ENCODE peak calls at places on chromosomes 12 and 14, in four cellular contexts. R is GM12878, Y is HepG2, Q is H1. C is an unnamed sample.

GRCh38 chr14:101563654-101564443 is 2.6 kb downstream of the DIO3 start:
- DNase-seq in R (no peak), Y (no peak), Q (no peak), C (no peak)

GRCh38 chr12:2451025-2451424 is 343.7 kb upstream of the FKBP4 start:
- DNase-seq in R (no peak), Y (no peak), Q (no peak), C (no peak)

GRCh38 chr14:23296012-23296777 is 6.5 kb downstream of the PPP1R3E start:
- DNase-seq in R (no peak), Y (no peak), Q (no peak), C (no peak)

GRCh38 chr12:7439579-7440505 is 4.1 kb downstream of the CD163L1 start:
- DNase-seq in R (no peak), Y (no peak), Q (peak; percentile 31), C (no peak)

GRCh38 chr14:42047421-42048045 is 440.9 kb downstream of the LRFN5 start:
- DNase-seq in R (no peak), Y (no peak), Q (no peak), C (no peak)

GRCh38 chr14:70808402-70809237 is 693 bp downstream of the MAP3K9 start:
- DNase-seq in R (no peak), Y (no peak), Q (no peak), C (no peak)

GRCh38 chr12:79674629-79675028 is 16.1 kb downstream of the PAWR start:
- DNase-seq in R (no peak), Y (no peak), Q (no peak), C (no peak)

GRCh38 chr12:52151859-52152783 is 39.7 kb downstream of the KRT80 start:
- DNase-seq in R (no peak), Y (no peak), Q (no peak), C (no peak)

GRCh38 chr12:124994435-124994975 is 1.1 kb downstream of the BRI3BP start:
- DNase-seq in R (no peak), Y (no peak), Q (no peak), C (no peak)

GRCh38 chr12:92519284-92519683 is 183.5 kb upstream of the PLEKHG7 start:
- DNase-seq in R (no peak), Y (no peak), Q (no peak), C (no peak)

GRCh38 chr12:43501705-43502104 is 50.3 kb downstream of the ADAMTS20 start:
- DNase-seq in R (no peak), Y (peak; percentile 3), Q (no peak), C (peak; percentile 2)

GRCh38 chr12:14612250-14612649 is 44.6 kb upstream of the PLBD1 start:
- DNase-seq in R (no peak), Y (no peak), Q (no peak), C (no peak)

GRCh38 chr12:26846419-26846818 is 13.4 kb upstream of the ITPR2 start:
- DNase-seq in R (no peak), Y (no peak), Q (no peak), C (no peak)

GRCh38 chr12:67714648-67715047 is 66.1 kb downstream of the DYRK2 start:
- DNase-seq in R (no peak), Y (no peak), Q (no peak), C (no peak)

GRCh38 chr12:4050340-4050739 is 177.1 kb upstream of the PARP11 start:
- DNase-seq in R (no peak), Y (no peak), Q (no peak), C (no peak)

GRCh38 chr14:99586054-99586760 is 17.8 kb downstream of the CCDC85C start:
- DNase-seq in R (no peak), Y (no peak), Q (no peak), C (no peak)

GRCh38 chr12:2011641-2012607 is 7.7 kb upstream of the DCP1B start:
- DNase-seq in R (no peak), Y (peak; percentile 73), Q (no peak), C (no peak)

GRCh38 chr12:27619308-27619707 is 76.9 kb upstream of the REP15 start:
- DNase-seq in R (no peak), Y (peak; percentile 11), Q (no peak), C (no peak)

GRCh38 chr14:32635103-32635719 is 303.5 kb upstream of the NPAS3 start:
- DNase-seq in R (no peak), Y (no peak), Q (no peak), C (no peak)

GRCh38 chr14:33287204-33287603 is 348.5 kb downstream of the NPAS3 start:
- DNase-seq in R (no peak), Y (no peak), Q (no peak), C (no peak)

GRCh38 chr12:46774011-46774633 is 51.7 kb downstream of the SLC38A4 start:
- DNase-seq in R (no peak), Y (no peak), Q (no peak), C (no peak)

GRCh38 chr14:33402604-33403003 is 463.9 kb downstream of the NPAS3 start:
- DNase-seq in R (no peak), Y (no peak), Q (no peak), C (no peak)

GRCh38 chr14:77302926-77303325 is 17.8 kb downstream of the POMT2 start:
- DNase-seq in R (no peak), Y (peak; percentile 90), Q (no peak), C (no peak)
- TF ChIP-seq YY1 in R (no peak), Y (no peak), Q (no peak), C (no peak)

GRCh38 chr14:76759589-76759988 is 1.7 kb upstream of the VASH1 start:
- DNase-seq in R (no peak), Y (no peak), Q (no peak), C (no peak)

GRCh38 chr14:76760331-76761197 is 704 bp upstream of the VASH1 start:
- DNase-seq in R (no peak), Y (no peak), Q (no peak), C (no peak)

GRCh38 chr14:76761849-76762616 is 765 bp downstream of the VASH1 start:
- DNase-seq in R (no peak), Y (no peak), Q (no peak), C (no peak)

GRCh38 chr14:76762617-76763361 is 1.5 kb downstream of the VASH1 start:
- DNase-seq in R (no peak), Y (no peak), Q (no peak), C (no peak)

GRCh38 chr14:76761198-76761848 is at the start of gene VASH1:
- DNase-seq in R (no peak), Y (no peak), Q (no peak), C (no peak)
- TF ChIP-seq SUZ12 in R (no peak), Y (no peak), Q (peak; percentile 48), C (no peak)

GRCh38 chr12:57236925-57237652 is 7.6 kb downstream of the SHMT2 start:
- DNase-seq in R (no peak), Y (no peak), Q (no peak), C (no peak)
- H3K27me3 ChIP-seq in R (peaks cover 6% of the 10 kb centered on the region), Y (peaks cover 30% of the 10 kb centered on the region), Q (peaks cover 55% of the 10 kb centered on the region), C (peaks cover 51% of the 10 kb centered on the region)

GRCh38 chr12:25557830-25558436 is 4.8 kb upstream of the LMNTD1 start:
- DNase-seq in R (no peak), Y (peak; percentile 11), Q (no peak), C (peak; percentile 69)
- TF ChIP-seq YY1 in R (no peak), Y (no peak), Q (no peak), C (no peak)

DNA sequence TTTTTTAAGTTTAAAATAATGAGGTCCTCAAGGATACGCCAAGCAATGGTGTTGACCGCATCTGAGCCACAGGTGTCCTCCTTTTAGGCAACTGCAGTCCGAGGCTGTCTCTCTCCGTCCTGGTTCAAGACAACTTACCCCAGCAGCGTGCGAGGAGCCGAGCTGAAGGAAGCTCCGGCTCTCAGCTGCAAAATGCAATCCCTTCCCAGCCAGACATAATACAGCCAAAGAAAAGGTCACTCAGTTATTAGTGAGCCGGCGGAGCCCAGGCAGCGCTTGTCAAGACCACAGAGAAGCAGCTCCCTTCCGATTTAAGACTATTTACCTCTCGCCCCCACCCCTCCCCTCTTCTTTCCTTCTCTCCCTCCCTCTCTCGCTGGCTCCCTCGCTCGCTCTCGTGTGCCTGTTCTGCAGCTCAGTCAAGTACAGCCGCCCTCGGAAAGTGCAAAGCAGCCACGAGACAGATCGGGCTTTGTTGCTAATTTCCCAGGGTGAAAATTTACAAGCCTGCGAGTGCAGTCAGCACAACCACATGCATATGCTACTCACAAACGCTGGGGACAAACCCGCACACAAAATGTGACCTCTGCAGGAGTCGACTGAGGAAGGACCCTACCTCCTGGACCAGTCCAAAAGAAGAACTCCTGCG is 363 bp upstream of the LMO3 start:
- DNase-seq in R (no peak), Y (no peak), Q (no peak), C (peak; percentile 84)
- TF ChIP-seq SUZ12 in R (no peak), Y (no peak), Q (peak; percentile 28), C (no peak)

GRCh38 chr12:12265035-12265434 is 1.8 kb downstream of the LRP6 start:
- DNase-seq in R (no peak), Y (no peak), Q (no peak), C (no peak)

GRCh38 chr12:12267801-12268200 is 957 bp upstream of the LRP6 start:
- DNase-seq in R (no peak), Y (no peak), Q (no peak), C (peak; percentile 49)

GRCh38 chr12:12266389-12266872 is 413 bp downstream of the LRP6 start:
- DNase-seq in R (no peak), Y (no peak), Q (no peak), C (peak; percentile 74)

GRCh38 chr12:12265571-12266388 is 1.1 kb downstream of the LRP6 start:
- DNase-seq in R (no peak), Y (no peak), Q (no peak), C (peak; percentile 44)

GRCh38 chr12:12266873-12267634 is at the start of gene LRP6:
- DNase-seq in R (peak; percentile 40), Y (peak; percentile 80), Q (peak; percentile 65), C (peak; percentile 99)
- H3K27me3 ChIP-seq in R (no peaks in the 10 kb centered on the region), Y (no peaks in the 10 kb centered on the region), Q (no peaks in the 10 kb centered on the region), C (no peaks in the 10 kb centered on the region)

GRCh38 chr12:20701106-20701505 is 6.0 kb downstream of the SLCO1C1 start:
- DNase-seq in R (no peak), Y (no peak), Q (no peak), C (no peak)

GRCh38 chr12:20704860-20705259 is 9.7 kb downstream of the SLCO1C1 start:
- DNase-seq in R (no peak), Y (no peak), Q (no peak), C (no peak)
- TF ChIP-seq YY1 in R (no peak), Y (no peak), Q (no peak), C (no peak)

DNA sequence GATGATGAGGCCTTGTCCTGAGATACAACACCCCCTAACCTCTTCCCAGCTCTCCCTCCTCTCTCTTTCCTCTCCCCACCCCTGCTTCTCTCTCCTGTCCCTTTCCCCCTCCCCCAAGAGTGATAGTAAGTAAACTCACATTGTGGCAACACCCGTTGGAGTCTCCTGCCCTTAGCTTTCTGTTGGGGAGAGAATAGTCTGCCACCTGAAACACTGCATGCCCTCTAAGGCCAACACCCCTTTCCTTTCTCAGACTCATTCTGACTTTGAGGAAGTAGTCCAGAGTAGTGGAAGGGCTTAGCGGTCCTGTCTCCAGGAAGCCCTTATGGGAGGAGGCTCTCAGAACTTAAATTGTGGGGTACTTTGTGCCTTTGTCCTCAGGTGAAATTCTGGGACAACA is 95.2 kb downstream of the PRKCH start:
- DNase-seq in R (no peak), Y (no peak), Q (no peak), C (no peak)
- TF ChIP-seq SUZ12 in R (no peak), Y (no peak), Q (no peak), C (no peak)

DNA sequence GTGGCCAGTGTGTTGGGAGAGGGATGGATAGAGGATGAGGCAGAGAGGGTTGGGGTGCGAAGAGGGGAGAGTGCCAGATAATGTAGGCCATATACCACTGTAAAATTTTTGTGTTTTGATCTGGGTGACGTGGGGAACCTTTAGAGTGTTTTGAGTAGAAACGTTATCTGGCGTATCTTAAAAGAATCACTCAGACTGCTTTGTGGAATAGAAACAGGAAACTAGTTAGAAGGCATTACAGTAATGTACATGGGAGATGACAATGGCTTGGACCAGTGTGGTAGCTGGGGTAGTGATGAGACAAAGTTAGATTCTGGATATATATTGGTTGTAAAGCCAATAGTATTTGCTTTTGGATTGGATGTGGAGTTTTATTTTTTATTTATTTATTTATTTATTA is 20.6 kb downstream of the ATF1 start:
- DNase-seq in R (no peak), Y (no peak), Q (no peak), C (no peak)
- H3K27me3 ChIP-seq in R (no peaks in the 10 kb centered on the region), Y (no peaks in the 10 kb centered on the region), Q (no peaks in the 10 kb centered on the region), C (no peaks in the 10 kb centered on the region)

C was measured in NT2/D1.